ENCODE peak calls at places on chromosomes 11 and 22, in ten cellular contexts. S is ACHN, P is activated T-cell treated with anti-CD3 and anti-CD28 coated beads for 1 hour, E is fibroblast of pulmonary artery, H is GM23248, O is Calu3, L is left colon, X is HCEC 1CT, V is EH, Q is HFFc6. F is an unnamed sample.

GRCh38 chr22:39439170-39439569 is 17.6 kb upstream of the MGAT3 start:
- DNase-seq in S (no peak), P (no peak), E (peak), H (peak), O (no peak), L (no peak), X (peak), V (peak), Q (peak), F (no peak)

GRCh38 chr11:62539238-62539925 is 7.2 kb downstream of the AHNAK start:
- DNase-seq in S (peak), P (peak), E (peak), H (peak), O (peak), L (peak), X (peak), V (peak), Q (peak), F (no peak)

GRCh38 chr22:23520875-23521441 is 59.1 kb downstream of the IGLL1 start:
- DNase-seq in S (no peak), P (no peak), E (peak), H (peak), O (no peak), L (no peak), X (no peak), V (peak), Q (peak), F (no peak)

GRCh38 chr11:91199866-91200265 is 977.0 kb upstream of the CHORDC1 start:
- DNase-seq in S (no peak), P (no peak), E (peak), H (no peak), O (no peak), L (no peak), X (no peak), V (peak), Q (no peak), F (peak)

GRCh38 chr11:5204787-5205186 is 4.3 kb upstream of the OR51V1 start:
- DNase-seq in S (peak), P (no peak), E (peak), H (peak), O (peak), L (no peak), X (peak), V (peak), Q (peak), F (peak)

GRCh38 chr11:114782650-114783310 is 104.5 kb downstream of the NXPE2 start:
- DNase-seq in S (no peak), P (no peak), E (no peak), H (no peak), O (no peak), L (no peak), X (no peak), V (no peak), Q (no peak), F (no peak)

GRCh38 chr22:37764622-37765021 is 43.1 kb upstream of the GCAT start:
- DNase-seq in S (no peak), P (no peak), E (no peak), H (no peak), O (no peak), L (no peak), X (no peak), V (no peak), Q (no peak), F (no peak)

GRCh38 chr11:62552931-62553838 is 6.6 kb upstream of the AHNAK start:
- DNase-seq in S (peak), P (peak), E (peak), H (peak), O (peak), L (peak), X (peak), V (peak), Q (peak), F (peak)

GRCh38 chr22:46004105-46004866 is 27.3 kb upstream of the WNT7B start:
- DNase-seq in S (no peak), P (no peak), E (no peak), H (no peak), O (no peak), L (no peak), X (no peak), V (peak), Q (no peak), F (no peak)

GRCh38 chr11:100632970-100633452 is 54.1 kb upstream of the ARHGAP42 start:
- DNase-seq in S (no peak), P (no peak), E (peak), H (peak), O (peak), L (peak), X (peak), V (peak), Q (no peak), F (no peak)

GRCh38 chr11:57638005-57638760 is 11.5 kb downstream of the YPEL4 start:
- DNase-seq in S (peak), P (no peak), E (peak), H (peak), O (peak), L (no peak), X (peak), V (peak), Q (peak), F (peak)

GRCh38 chr11:132310390-132311375 is 940.3 kb downstream of the NTM start:
- DNase-seq in S (no peak), P (no peak), E (no peak), H (peak), O (no peak), L (no peak), X (no peak), V (peak), Q (no peak), F (no peak)

GRCh38 chr11:121042296-121042695 is 18.4 kb downstream of the TBCEL start:
- DNase-seq in S (no peak), P (no peak), E (no peak), H (no peak), O (no peak), L (no peak), X (no peak), V (no peak), Q (no peak), F (no peak)

GRCh38 chr11:125287467-125288232 is 123.1 kb downstream of the PKNOX2 start:
- DNase-seq in S (no peak), P (no peak), E (peak), H (peak), O (no peak), L (no peak), X (no peak), V (peak), Q (no peak), F (no peak)

GRCh38 chr11:75325713-75326438 is 25.6 kb downstream of the ARRB1 start:
- DNase-seq in S (peak), P (peak), E (peak), H (peak), O (peak), L (peak), X (peak), V (peak), Q (peak), F (no peak)

GRCh38 chr11:134670247-134670646 is 258.2 kb upstream of the B3GAT1 start:
- DNase-seq in S (no peak), P (no peak), E (no peak), H (no peak), O (no peak), L (no peak), X (no peak), V (no peak), Q (no peak), F (no peak)

GRCh38 chr11:18192988-18193387 is 20.4 kb downstream of the MRGPRX4 start:
- DNase-seq in S (no peak), P (no peak), E (no peak), H (no peak), O (no peak), L (no peak), X (no peak), V (no peak), Q (no peak), F (peak)

GRCh38 chr11:110335358-110335757 is 38.9 kb upstream of the RDX start:
- DNase-seq in S (no peak), P (no peak), E (no peak), H (no peak), O (no peak), L (no peak), X (no peak), V (no peak), Q (no peak), F (no peak)

GRCh38 chr11:32581556-32581955 is 2.1 kb upstream of the EIF3M start:
- DNase-seq in S (no peak), P (no peak), E (no peak), H (no peak), O (no peak), L (no peak), X (no peak), V (no peak), Q (no peak), F (peak)

GRCh38 chr11:128802358-128802981 is 64.6 kb downstream of the KCNJ1 start:
- DNase-seq in S (peak), P (no peak), E (peak), H (peak), O (peak), L (no peak), X (peak), V (peak), Q (peak), F (peak)